ENCODE peak calls at places on chromosomes 12 and 14, in five cellular contexts. I, T, A, N and V are unnamed samples.

GRCh38 chr14:33617154-33617553 is 333.7 kb downstream of the EGLN3 start:
- DNase-seq in I (no peak), T (no peak), A (peak; percentile 53), N (no peak), V (no peak)

GRCh38 chr12:26122681-26123481 is 2.0 kb downstream of the BHLHE41 start:
- DNase-seq in I (no peak), T (peak; percentile 43), A (no peak), N (no peak), V (peak; percentile 81)

GRCh38 chr12:3020850-3021435 is 56.2 kb upstream of the TSPAN9 start:
- DNase-seq in I (no peak), T (no peak), A (no peak), N (no peak), V (no peak)

GRCh38 chr14:89432226-89432625 is 15.2 kb upstream of the FOXN3 start:
- DNase-seq in I (no peak), T (no peak), A (no peak), N (no peak), V (no peak)

GRCh38 chr12:24561882-24562760 is 386.8 kb downstream of the BCAT1 start:
- DNase-seq in I (no peak), T (peak; percentile 67), A (no peak), N (peak; percentile 84), V (peak; percentile 73)

GRCh38 chr12:1606021-1606622 is 11.7 kb upstream of the FBXL14 start:
- DNase-seq in I (no peak), T (peak; percentile 60), A (peak; percentile 89), N (peak; percentile 66), V (peak; percentile 95)

GRCh38 chr12:79848321-79848720 is 86.6 kb downstream of the PPP1R12A start:
- DNase-seq in I (no peak), T (no peak), A (no peak), N (no peak), V (no peak)

GRCh38 chr14:58673722-58674121 is 36.0 kb downstream of the DACT1 start:
- DNase-seq in I (no peak), T (no peak), A (no peak), N (no peak), V (no peak)

GRCh38 chr14:37791384-37792036 is 196.1 kb downstream of the TTC6 start:
- DNase-seq in I (no peak), T (peak; percentile 6), A (no peak), N (no peak), V (no peak)

GRCh38 chr12:18753481-18754117 is 15.7 kb downstream of the CAPZA3 start:
- DNase-seq in I (no peak), T (no peak), A (no peak), N (no peak), V (no peak)

GRCh38 chr14:95620659-95621059 is 65.6 kb upstream of the TCL1B start:
- DNase-seq in I (no peak), T (no peak), A (no peak), N (no peak), V (no peak)

GRCh38 chr12:92796650-92797049 is 93.9 kb downstream of the PLEKHG7 start:
- DNase-seq in I (no peak), T (no peak), A (peak; percentile 2), N (no peak), V (no peak)

GRCh38 chr12:76341436-76342030 is 6.7 kb downstream of the BBS10 start:
- DNase-seq in I (no peak), T (no peak), A (peak; percentile 25), N (no peak), V (no peak)

GRCh38 chr12:131018808-131019397 is 65.2 kb downstream of the ADGRD1 start:
- DNase-seq in I (no peak), T (no peak), A (no peak), N (no peak), V (no peak)

GRCh38 chr12:10749700-10750384 is 26.7 kb upstream of the YBX3 start:
- DNase-seq in I (no peak), T (peak; percentile 80), A (peak; percentile 91), N (peak; percentile 85), V (peak; percentile 89)

GRCh38 chr12:116559330-116560080 is at the start of gene MAP1LC3B2:
- DNase-seq in I (peak; percentile 41), T (no peak), A (no peak), N (no peak), V (no peak)

GRCh38 chr12:53694746-53695145 is 18.9 kb upstream of the ATP5MC2 start:
- DNase-seq in I (no peak), T (no peak), A (no peak), N (peak; percentile 52), V (no peak)

GRCh38 chr12:24920141-24920540 is 28.8 kb downstream of the BCAT1 start:
- DNase-seq in I (no peak), T (no peak), A (no peak), N (no peak), V (no peak)

GRCh38 chr12:104667139-104667538 is 210.4 kb downstream of the CHST11 start:
- DNase-seq in I (no peak), T (no peak), A (no peak), N (no peak), V (no peak)

GRCh38 chr14:68966872-68967301 is 12.2 kb downstream of the ACTN1 start:
- DNase-seq in I (no peak), T (no peak), A (no peak), N (no peak), V (no peak)

GRCh38 chr14:39372656-39373055 is 59.6 kb downstream of the FBXO33 start:
- DNase-seq in I (no peak), T (no peak), A (peak; percentile 10), N (no peak), V (no peak)

GRCh38 chr14:77037338-77037782 is 8.9 kb upstream of the IRF2BPL start:
- DNase-seq in I (no peak), T (no peak), A (no peak), N (no peak), V (no peak)

GRCh38 chr14:77609902-77610301 is 6.5 kb downstream of the SPTLC2 start:
- DNase-seq in I (no peak), T (no peak), A (no peak), N (no peak), V (no peak)

GRCh38 chr12:110957652-110958051 is 37.3 kb upstream of the MYL2 start:
- DNase-seq in I (no peak), T (peak; percentile 31), A (no peak), N (peak; percentile 39), V (no peak)

GRCh38 chr14:64293976-64294671 is at the start of gene ESR2:
- DNase-seq in I (no peak), T (no peak), A (no peak), N (peak; percentile 66), V (no peak)

GRCh38 chr12:131413006-131413405 is 297.9 kb upstream of the SFSWAP start:
- DNase-seq in I (no peak), T (no peak), A (no peak), N (no peak), V (no peak)

GRCh38 chr12:108856428-108857157 is 790 bp downstream of the SSH1 start:
- DNase-seq in I (peak; percentile 21), T (no peak), A (no peak), N (no peak), V (peak; percentile 93)

GRCh38 chr14:97848351-97848980 is 1051.3 kb downstream of the VRK1 start:
- DNase-seq in I (no peak), T (peak; percentile 67), A (no peak), N (peak; percentile 42), V (no peak)

GRCh38 chr14:54685286-54685845 is 118.4 kb downstream of the SAMD4A start:
- DNase-seq in I (no peak), T (no peak), A (no peak), N (no peak), V (no peak)

GRCh38 chr12:100473050-100473715 is 483 bp upstream of the NR1H4 start:
- DNase-seq in I (no peak), T (no peak), A (no peak), N (no peak), V (no peak)

GRCh38 chr12:56252649-56253048 is 5.5 kb downstream of the ANKRD52 start:
- DNase-seq in I (no peak), T (no peak), A (no peak), N (no peak), V (no peak)

GRCh38 chr14:54564071-54564798 is 2.7 kb upstream of the SAMD4A start:
- DNase-seq in I (no peak), T (peak; percentile 23), A (no peak), N (no peak), V (no peak)

GRCh38 chr12:27460471-27460978 is 14.0 kb downstream of the SMCO2 start:
- DNase-seq in I (no peak), T (no peak), A (no peak), N (no peak), V (no peak)